ENCODE peak calls at places on chromosomes 4 and X, in four cellular contexts. L, M, F and K are unnamed samples. For H3K9me3 and H3K4me1, the result is how much of the 10 kb centered on the place peaks cover.

GRCh38 chrX:93422693-93423092 is 250.7 kb downstream of the NAP1L3 start:
- DNase-seq in L (peak), M (peak), F (no peak), K (peak)

GRCh38 chrX:68443155-68443868 is 10.0 kb upstream of the OPHN1 start:
- DNase-seq in L (peak), M (no peak), F (no peak), K (peak)

GRCh38 chr4:110663738-110664444 is 41.0 kb upstream of the PITX2 start:
- DNase-seq in L (peak), M (peak), F (no peak), K (peak)

GRCh38 chrX:16826207-16826606 is 39.9 kb downstream of the TXLNG start:
- DNase-seq in L (peak), M (no peak), F (no peak), K (peak)

GRCh38 chrX:137431693-137432488 is 134.0 kb upstream of the ZIC3 start:
- DNase-seq in L (no peak), M (no peak), F (no peak), K (no peak)

GRCh38 chr4:76764251-76764650 is 133.7 kb downstream of the SOWAHB start:
- DNase-seq in L (peak), M (no peak), F (no peak), K (peak)

GRCh38 chr4:3406021-3406420 is 35.7 kb upstream of the HGFAC start:
- DNase-seq in L (no peak), M (no peak), F (no peak), K (no peak)

GRCh38 chr4:107564326-107564725 is 155.7 kb downstream of the PAPSS1 start:
- DNase-seq in L (peak), M (no peak), F (no peak), K (no peak)

GRCh38 chrX:45715787-45716186 is 515.1 kb upstream of the DIPK2B start:
- DNase-seq in L (peak), M (no peak), F (no peak), K (no peak)

GRCh38 chr4:55445921-55446577 is 50.3 kb downstream of the TMEM165 start:
- DNase-seq in L (peak), M (no peak), F (no peak), K (no peak)

GRCh38 chrX:145715641-145716138 is 101.9 kb upstream of the SLITRK2 start:
- DNase-seq in L (no peak), M (no peak), F (no peak), K (no peak)
- H3K9me3 ChIP-seq in L (under half), M (under half), F (under half), K (under half)

DNA sequence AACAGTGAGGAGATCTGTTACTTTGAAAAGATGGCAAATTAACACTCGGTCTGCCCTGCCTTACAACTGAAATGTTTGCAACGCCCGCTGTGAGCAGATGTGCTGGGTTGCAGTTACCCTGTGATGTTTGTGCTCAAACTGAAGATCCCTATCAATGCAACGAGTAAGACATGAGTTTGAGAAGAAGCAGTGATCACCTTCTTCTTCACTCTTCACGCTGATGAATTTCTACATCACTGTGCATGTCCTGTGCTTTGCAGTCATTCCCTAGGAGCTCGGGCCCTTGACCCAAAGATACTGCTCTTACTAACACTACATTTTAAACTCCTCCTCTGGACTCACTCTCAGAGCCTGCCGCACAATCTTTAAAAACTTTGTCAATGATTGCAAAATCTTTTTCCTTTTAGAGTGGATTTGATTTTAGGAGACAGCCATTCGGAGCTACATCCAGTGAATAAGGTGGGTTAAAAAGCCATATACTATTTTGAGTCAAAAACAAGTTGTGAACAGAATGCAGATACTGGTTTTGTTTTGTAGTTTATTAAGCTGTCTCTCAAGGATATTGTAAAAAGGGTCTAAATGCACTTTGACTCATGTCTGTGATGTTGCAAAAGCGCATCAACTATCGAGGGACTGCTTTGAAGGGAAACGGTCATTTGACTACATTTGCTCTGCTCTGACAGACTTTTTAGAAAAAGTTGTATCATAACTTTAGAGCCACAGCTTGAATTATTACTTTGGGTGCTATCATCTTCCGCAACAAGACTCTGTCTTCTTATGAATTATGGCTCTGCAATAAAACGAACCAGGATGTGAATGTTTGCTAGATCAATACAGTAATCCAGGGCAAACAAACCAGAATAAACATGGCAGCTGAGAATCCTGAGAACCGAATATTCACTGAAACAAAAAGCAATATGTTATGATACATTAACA is 5.7 kb upstream of the RHOH start:
- DNase-seq in L (no peak), M (no peak), F (no peak), K (no peak)
- H3K4me1 ChIP-seq in L (under half), M (under half), F (under half), K (under half)

DNA sequence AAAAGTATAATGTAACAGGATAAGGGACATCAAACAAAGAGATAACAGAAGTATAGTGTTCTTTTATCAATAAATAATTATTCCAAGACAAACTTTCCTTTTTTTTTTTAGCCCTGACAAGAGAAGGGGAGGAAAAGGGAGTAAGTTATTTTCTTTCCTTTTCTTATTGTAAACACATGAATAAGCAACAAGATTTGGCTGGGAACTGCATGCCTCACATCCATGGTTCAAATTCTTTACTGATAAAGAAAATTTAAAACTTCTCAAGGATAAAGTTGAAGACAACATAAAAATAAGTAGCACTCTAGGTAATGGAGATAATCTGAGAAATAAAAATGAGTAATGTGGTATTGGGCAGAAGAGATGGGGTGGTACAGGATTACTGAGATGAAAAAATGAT is 71.6 kb downstream of the NEK1 start:
- DNase-seq in L (peak), M (no peak), F (no peak), K (peak)
- H3K9me3 ChIP-seq in L (under half), M (under half), F (under half), K (under half)

GRCh38 chr4:173168396-173169177 is at the start of gene GALNT7:
- DNase-seq in L (peak), M (peak), F (peak), K (peak)
- H3K4me1 ChIP-seq in L (under half), M (under half), F (under half), K (under half)

DNA sequence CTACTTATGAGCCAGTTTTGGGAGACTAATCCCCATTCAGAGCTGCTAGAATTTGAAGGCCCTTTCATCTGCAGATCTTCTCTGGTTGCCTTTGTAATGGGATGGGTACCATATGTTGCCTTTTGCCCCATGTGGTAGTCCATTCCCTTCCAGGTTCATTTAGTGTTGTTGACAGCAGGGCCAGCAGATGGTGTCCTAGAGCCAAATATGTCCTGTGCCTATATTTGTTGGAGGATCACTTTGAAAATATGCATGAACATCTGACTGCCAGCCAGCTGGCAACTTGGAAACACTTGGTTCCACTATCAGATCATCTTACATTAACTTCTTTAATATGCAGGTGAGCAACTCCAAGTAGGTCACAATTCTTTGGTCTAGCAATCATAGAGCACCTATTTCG is 30.4 kb downstream of the CFAP299 start:
- DNase-seq in L (peak), M (peak), F (peak), K (peak)
- H3K9me3 ChIP-seq in L (under half), M (under half), F (under half), K (under half)